ENCODE peak calls at places on chromosomes 3 and 15, in eight cellular contexts. P is neuronal stem cell; R is Jurkat, Clone E6-1; S is fibroblast of mammary gland; M is NB4; O is omental fat pad; N is mucosa of descending colon; W is cerebellum. X is an unnamed sample.

GRCh38 chr15:75648156-75649000 is 666 bp downstream of the SNX33 start:
- DNase-seq in P (peak; percentile 72), R (no peak), S (no peak), M (peak; percentile 61), O (no peak), N (peak; percentile 68), W (peak; percentile 36), X (no peak)

GRCh38 chr15:55846108-55846707 is 103.3 kb upstream of the PRTG start:
- DNase-seq in P (peak; percentile 84), R (peak; percentile 77), S (peak; percentile 89), M (peak; percentile 73), O (no peak), N (no peak), W (peak; percentile 7), X (peak; percentile 79)

GRCh38 chr15:101045236-101045646 is 126.1 kb downstream of the LRRK1 start:
- DNase-seq in P (no peak), R (no peak), S (no peak), M (no peak), O (no peak), N (no peak), W (no peak), X (no peak)

GRCh38 chr3:191235331-191236314 is 36.6 kb downstream of the OSTN start:
- DNase-seq in P (no peak), R (no peak), S (peak; percentile 52), M (no peak), O (no peak), N (no peak), W (no peak), X (no peak)

GRCh38 chr3:165636682-165637010 is 200.6 kb downstream of the BCHE start:
- DNase-seq in P (no peak), R (no peak), S (no peak), M (no peak), O (no peak), N (no peak), W (no peak), X (no peak)

GRCh38 chr15:82647045-82647834 is at the start of gene CPEB1:
- DNase-seq in P (no peak), R (peak; percentile 37), S (peak; percentile 43), M (no peak), O (peak; percentile 28), N (peak; percentile 52), W (peak; percentile 57), X (peak; percentile 18)

GRCh38 chr3:174159629-174160028 is 699.5 kb upstream of the NAALADL2 start:
- DNase-seq in P (no peak), R (no peak), S (no peak), M (no peak), O (no peak), N (no peak), W (no peak), X (no peak)

GRCh38 chr15:74170083-74170844 is 3.2 kb upstream of the ISLR start:
- DNase-seq in P (no peak), R (no peak), S (no peak), M (no peak), O (no peak), N (no peak), W (no peak), X (no peak)

GRCh38 chr3:24222165-24222805 is 272.4 kb downstream of the THRB start:
- DNase-seq in P (no peak), R (no peak), S (no peak), M (no peak), O (no peak), N (no peak), W (no peak), X (no peak)

GRCh38 chr3:114093596-114093995 is 37.1 kb downstream of the QTRT2 start:
- DNase-seq in P (no peak), R (no peak), S (peak; percentile 83), M (peak; percentile 15), O (no peak), N (no peak), W (no peak), X (peak; percentile 9)

GRCh38 chr15:35857812-35858211 is 311.8 kb upstream of the DPH6 start:
- DNase-seq in P (no peak), R (no peak), S (no peak), M (no peak), O (no peak), N (no peak), W (no peak), X (no peak)

GRCh38 chr3:14403636-14404395 is 1.4 kb downstream of the SLC6A6 start:
- DNase-seq in P (no peak), R (no peak), S (no peak), M (peak; percentile 57), O (no peak), N (no peak), W (peak; percentile 78), X (peak; percentile 61)

GRCh38 chr3:133038089-133038730 is at the start of gene TMEM108:
- DNase-seq in P (peak; percentile 87), R (no peak), S (peak; percentile 28), M (no peak), O (peak; percentile 52), N (peak; percentile 64), W (peak; percentile 96), X (no peak)

GRCh38 chr15:60512937-60513336 is 34.0 kb upstream of the ICE2 start:
- DNase-seq in P (no peak), R (no peak), S (no peak), M (no peak), O (no peak), N (no peak), W (no peak), X (no peak)

GRCh38 chr3:39814007-39814406 is 4.6 kb downstream of the MYRIP start:
- DNase-seq in P (no peak), R (no peak), S (peak; percentile 63), M (no peak), O (no peak), N (no peak), W (no peak), X (no peak)

GRCh38 chr3:79543618-79544017 is 224.2 kb downstream of the ROBO1 start:
- DNase-seq in P (no peak), R (no peak), S (no peak), M (no peak), O (no peak), N (no peak), W (no peak), X (no peak)

GRCh38 chr3:71168043-71168720 is 415.3 kb downstream of the FOXP1 start:
- DNase-seq in P (no peak), R (no peak), S (peak; percentile 87), M (no peak), O (no peak), N (no peak), W (no peak), X (no peak)

GRCh38 chr3:43286115-43286885 is at the start of gene SNRK:
- DNase-seq in P (peak; percentile 88), R (peak; percentile 54), S (peak; percentile 55), M (peak; percentile 82), O (peak; percentile 82), N (peak; percentile 96), W (peak; percentile 95), X (peak; percentile 79)